ENCODE peak calls at places on chromosomes 3 and 15, in four cellular contexts. R, L, W and T are unnamed samples.

GRCh38 chr3:180776433-180776832 is 97.1 kb upstream of the CCDC39 start:
- DNase-seq in R (no peak), L (no peak), W (no peak), T (no peak)

GRCh38 chr3:138449490-138449889 is 15.1 kb downstream of the ESYT3 start:
- DNase-seq in R (no peak), L (no peak), W (no peak), T (no peak)

GRCh38 chr3:99175276-99175801 is 273.8 kb upstream of the DCBLD2 start:
- DNase-seq in R (no peak), L (no peak), W (no peak), T (no peak)

GRCh38 chr3:121295453-121295852 is 250.3 kb downstream of the POLQ start:
- DNase-seq in R (no peak), L (no peak), W (no peak), T (no peak)

GRCh38 chr3:46923559-46924350 is 46.2 kb downstream of the PTH1R start:
- DNase-seq in R (peak), L (peak), W (no peak), T (peak)

GRCh38 chr15:97874139-97874538 is 86.4 kb upstream of the ARRDC4 start:
- DNase-seq in R (no peak), L (no peak), W (no peak), T (no peak)

GRCh38 chr15:99578809-99579208 is 13.0 kb downstream of the MEF2A start:
- DNase-seq in R (no peak), L (no peak), W (no peak), T (no peak)

GRCh38 chr15:33068007-33068441 is 126.5 kb downstream of the FMN1 start:
- DNase-seq in R (peak), L (peak), W (no peak), T (peak)

GRCh38 chr3:115503386-115503785 is 119.9 kb upstream of the GAP43 start:
- DNase-seq in R (no peak), L (no peak), W (no peak), T (no peak)

GRCh38 chr15:99303881-99304280 is 52.6 kb downstream of the LRRC28 start:
- DNase-seq in R (no peak), L (no peak), W (no peak), T (no peak)

GRCh38 chr3:29536016-29536736 is 255.3 kb downstream of the RBMS3 start:
- DNase-seq in R (no peak), L (no peak), W (no peak), T (no peak)

GRCh38 chr15:51796777-51797474 is 32.5 kb upstream of the TMOD3 start:
- DNase-seq in R (peak), L (no peak), W (no peak), T (peak)

GRCh38 chr15:76973362-76973743 is 21.6 kb upstream of the PSTPIP1 start:
- DNase-seq in R (no peak), L (no peak), W (no peak), T (peak)

GRCh38 chr15:45027220-45027619 is 4.2 kb downstream of the SORD start:
- DNase-seq in R (no peak), L (no peak), W (no peak), T (no peak)

GRCh38 chr15:68366314-68366713 is 65.6 kb downstream of the ITGA11 start:
- DNase-seq in R (no peak), L (no peak), W (no peak), T (peak)

GRCh38 chr15:76994496-76994895 is 430 bp upstream of the PSTPIP1 start:
- DNase-seq in R (no peak), L (no peak), W (no peak), T (no peak)

GRCh38 chr3:87390821-87391220 is 114.4 kb upstream of the POU1F1 start:
- DNase-seq in R (no peak), L (no peak), W (no peak), T (no peak)

GRCh38 chr3:111967071-111967470 is 11.8 kb upstream of the ABHD10 start:
- DNase-seq in R (no peak), L (no peak), W (no peak), T (no peak)

GRCh38 chr3:49602877-49603411 is 48.7 kb downstream of the BSN start:
- DNase-seq in R (no peak), L (no peak), W (no peak), T (no peak)

GRCh38 chr3:141384575-141384974 is 16.3 kb downstream of the ZBTB38 start:
- DNase-seq in R (no peak), L (no peak), W (no peak), T (no peak)

GRCh38 chr3:63863150-63864007 is at the start of the genes ATXN7 and THOC7:
- DNase-seq in R (peak), L (peak), W (no peak), T (peak)

GRCh38 chr15:40320931-40321371 is 2.5 kb upstream of the INAFM2 start:
- DNase-seq in R (peak), L (no peak), W (no peak), T (peak)

GRCh38 chr3:188900421-188900941 is 271.3 kb upstream of the TPRG1 start:
- DNase-seq in R (peak), L (no peak), W (no peak), T (no peak)

GRCh38 chr3:149245738-149246451 is 24.3 kb upstream of the CP start:
- DNase-seq in R (no peak), L (peak), W (no peak), T (peak)

GRCh38 chr3:99760602-99761001 is 57.1 kb upstream of the CMSS1 start:
- DNase-seq in R (no peak), L (no peak), W (no peak), T (no peak)

GRCh38 chr15:57216288-57216687 is 160.0 kb upstream of the CGNL1 start:
- DNase-seq in R (no peak), L (peak), W (no peak), T (peak)

GRCh38 chr3:73021301-73021700 is 24.7 kb downstream of the PPP4R2 start:
- DNase-seq in R (no peak), L (no peak), W (no peak), T (no peak)

GRCh38 chr3:55296035-55296434 is 191.1 kb downstream of the WNT5A start:
- DNase-seq in R (no peak), L (no peak), W (no peak), T (no peak)

GRCh38 chr3:173912126-173912525 is 514.6 kb downstream of the NLGN1 start:
- DNase-seq in R (no peak), L (no peak), W (no peak), T (no peak)

GRCh38 chr3:173911446-173911845 is 513.9 kb downstream of the NLGN1 start:
- DNase-seq in R (no peak), L (no peak), W (no peak), T (no peak)

GRCh38 chr3:173916799-173917198 is 519.3 kb downstream of the NLGN1 start:
- DNase-seq in R (no peak), L (no peak), W (no peak), T (no peak)

GRCh38 chr3:173913397-173913796 is 515.9 kb downstream of the NLGN1 start:
- DNase-seq in R (no peak), L (no peak), W (no peak), T (no peak)

DNA sequence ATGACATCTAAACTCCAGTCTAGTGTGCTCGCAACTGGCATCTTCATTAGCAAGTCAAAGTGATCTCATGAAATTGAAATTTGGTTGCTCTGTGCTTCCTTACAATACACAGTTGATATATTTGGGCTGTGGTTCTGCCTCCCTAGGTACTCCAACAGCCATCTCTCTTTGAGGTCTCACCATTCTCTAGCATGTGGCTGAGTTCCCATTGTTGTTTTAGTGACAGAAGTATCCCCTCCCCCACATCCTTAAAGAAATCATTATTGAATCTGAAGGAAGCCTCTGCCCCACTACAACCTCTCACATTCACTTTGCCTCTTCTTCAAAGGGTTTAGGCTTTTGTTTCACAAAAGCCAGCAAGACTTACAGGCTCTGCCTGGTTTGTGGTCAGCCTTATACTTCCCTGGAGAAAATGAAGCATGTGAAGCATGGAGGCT is 516.5 kb downstream of the NLGN1 start:
- DNase-seq in R (no peak), L (no peak), W (no peak), T (no peak)
- TF ChIP-seq POLR2A in R (no peak), L (no peak), W (no peak), T (no peak)

GRCh38 chr3:51994530-51994929 is 1.2 kb downstream of the RPL29 start:
- DNase-seq in R (no peak), L (no peak), W (no peak), T (no peak)
- TF ChIP-seq POLR2A in R (no peak), L (no peak), W (no peak), T (no peak)

DNA sequence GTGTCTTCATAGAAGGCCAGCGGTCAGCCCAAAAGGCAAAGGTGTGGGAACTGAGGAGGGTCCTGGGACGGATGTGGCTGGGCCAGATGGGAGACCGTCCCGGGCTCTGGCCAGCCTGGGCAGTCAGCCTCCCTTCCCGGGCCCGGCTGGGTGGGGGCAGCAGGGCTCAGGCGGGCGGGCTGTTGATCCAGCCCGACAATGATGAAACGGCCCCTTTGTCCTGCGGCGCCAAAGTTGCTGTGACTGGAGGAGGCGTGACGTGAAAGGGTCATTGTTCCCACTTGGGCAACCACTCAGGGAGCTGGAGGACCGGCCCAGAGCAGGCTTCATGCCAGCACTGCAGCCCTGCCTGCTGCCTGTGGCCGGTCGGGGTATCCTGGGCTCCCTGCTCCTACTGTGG is 16.5 kb downstream of the DUSP7 start:
- DNase-seq in R (no peak), L (peak), W (no peak), T (no peak)
- TF ChIP-seq POLR2A in R (no peak), L (no peak), W (no peak), T (no peak)

GRCh38 chr15:62059818-62060115 is 480 bp downstream of the VPS13C start:
- DNase-seq in R (peak), L (peak), W (no peak), T (peak)
- TF ChIP-seq POLR2A in R (no peak), L (no peak), W (no peak), T (no peak)